ENCODE peak calls at places on chromosomes 1 and 21, in five cellular contexts. L is fibroblast of lung; V is LHCN-M2; O is ACHN; C is CD4-positive, alpha-beta memory T cell. I is an unnamed sample.

GRCh38 chr1:177451191-177451590 is 280.4 kb downstream of the BRINP2 start:
- DNase-seq in L (peak; percentile 5), V (no peak), O (peak; percentile 2), C (no peak), I (no peak)

GRCh38 chr1:25065246-25066238 is 135.5 kb upstream of the RUNX3 start:
- DNase-seq in L (peak; percentile 71), V (no peak), O (no peak), C (peak; percentile 45), I (no peak)

GRCh38 chr1:19427087-19427781 is 58.1 kb downstream of the CAPZB start:
- DNase-seq in L (peak; percentile 57), V (peak; percentile 66), O (no peak), C (no peak), I (no peak)

GRCh38 chr1:115874929-115875328 is 34.0 kb upstream of the NHLH2 start:
- DNase-seq in L (peak; percentile 32), V (peak; percentile 85), O (no peak), C (no peak), I (no peak)

GRCh38 chr1:15825800-15826199 is 18.4 kb upstream of the UQCRHL start:
- DNase-seq in L (peak; percentile 47), V (no peak), O (no peak), C (no peak), I (no peak)

GRCh38 chr1:110672001-110672752 is 2.6 kb downstream of the KCNA3 start:
- DNase-seq in L (no peak), V (no peak), O (no peak), C (peak; percentile 93), I (no peak)

GRCh38 chr1:1629430-1630190 is 2.4 kb upstream of the MMP23B start:
- DNase-seq in L (no peak), V (no peak), O (no peak), C (peak; percentile 91), I (no peak)

GRCh38 chr1:5906966-5907365 is 85.3 kb downstream of the NPHP4 start:
- DNase-seq in L (no peak), V (no peak), O (no peak), C (no peak), I (no peak)

GRCh38 chr1:159171254-159171687 is at the start of gene CADM3:
- DNase-seq in L (no peak), V (no peak), O (no peak), C (peak; percentile 29), I (no peak)

GRCh38 chr1:33181038-33181861 is 593 bp downstream of the TRIM62 start:
- DNase-seq in L (peak; percentile 52), V (peak; percentile 48), O (peak; percentile 56), C (peak; percentile 56), I (no peak)

GRCh38 chr1:174874337-174875053 is 125.3 kb upstream of the CACYBP start:
- DNase-seq in L (no peak), V (no peak), O (no peak), C (no peak), I (no peak)

GRCh38 chr1:193335797-193336428 is 149.5 kb upstream of the B3GALT2 start:
- DNase-seq in L (peak; percentile 89), V (peak; percentile 86), O (no peak), C (no peak), I (peak; percentile 45)

GRCh38 chr21:35437941-35438340 is 388.8 kb upstream of the RUNX1 start:
- DNase-seq in L (no peak), V (no peak), O (no peak), C (no peak), I (no peak)

GRCh38 chr1:187045371-187045770 is 216.6 kb downstream of the PLA2G4A start:
- DNase-seq in L (no peak), V (no peak), O (no peak), C (no peak), I (no peak)

GRCh38 chr1:218411101-218411500 is 66.0 kb downstream of the TGFB2 start:
- DNase-seq in L (peak; percentile 81), V (no peak), O (no peak), C (no peak), I (no peak)

GRCh38 chr1:233675893-233676292 is 62.0 kb downstream of the KCNK1 start:
- DNase-seq in L (no peak), V (no peak), O (no peak), C (no peak), I (no peak)

GRCh38 chr1:113508364-113509164 is 118.2 kb downstream of the MAGI3 start:
- DNase-seq in L (no peak), V (no peak), O (no peak), C (no peak), I (no peak)

GRCh38 chr1:200892546-200892945 is 2.2 kb upstream of the INAVA start:
- DNase-seq in L (no peak), V (no peak), O (no peak), C (no peak), I (no peak)

GRCh38 chr1:3063379-3064295 is 5.4 kb upstream of the PRDM16 start:
- DNase-seq in L (no peak), V (no peak), O (no peak), C (no peak), I (no peak)

GRCh38 chr1:6688001-6688400 is 13.6 kb downstream of the DNAJC11 start:
- DNase-seq in L (peak; percentile 51), V (no peak), O (no peak), C (no peak), I (no peak)

GRCh38 chr1:10623391-10624145 is 148.8 kb downstream of the PEX14 start:
- DNase-seq in L (no peak), V (no peak), O (no peak), C (no peak), I (no peak)

GRCh38 chr1:50693829-50694228 is 266.2 kb downstream of the FAF1 start:
- DNase-seq in L (no peak), V (no peak), O (no peak), C (no peak), I (no peak)